ENCODE peak calls at places on chromosomes 12 and 14, in four cellular contexts. Z is NCI-H774, T is HCT116, Q is tibial artery. Y is an unnamed sample.

GRCh38 chr12:1907652-1908611 is 10.5 kb downstream of the CACNA2D4 start:
- DNase-seq in Z (peak; percentile 56), T (no peak), Q (no peak), Y (no peak)

GRCh38 chr12:121697093-121697698 is 15.4 kb upstream of the TMEM120B start:
- DNase-seq in Z (peak; percentile 53), Q (no peak), T (peak; percentile 47), Y (no peak)

GRCh38 chr12:106246891-106247730 is 709 bp downstream of the CKAP4 start:
- DNase-seq in T (no peak), Q (peak; percentile 68), Z (peak; percentile 45), Y (no peak)

GRCh38 chr14:104595911-104596450 is 8.6 kb downstream of the TMEM179 start:
- DNase-seq in T (no peak), Q (no peak), Z (no peak), Y (no peak)

GRCh38 chr12:42704810-42705401 is 115.4 kb upstream of the PRICKLE1 start:
- DNase-seq in Z (no peak), Q (no peak), T (no peak), Y (no peak)

GRCh38 chr14:51333901-51334432 is 93.9 kb downstream of the TMX1 start:
- DNase-seq in Q (no peak), T (no peak), Z (no peak), Y (no peak)

GRCh38 chr12:26281320-26281719 is 85.9 kb downstream of the SSPN start:
- DNase-seq in T (no peak), Q (peak; percentile 45), Z (no peak), Y (no peak)

GRCh38 chr12:34399631-34400422 is 377.5 kb downstream of the ALG10 start:
- DNase-seq in Q (peak; percentile 9), T (no peak), Z (no peak), Y (no peak)

GRCh38 chr12:123363385-123363742 is 1.3 kb downstream of the SBNO1 start:
- DNase-seq in Q (no peak), T (no peak), Z (no peak), Y (no peak)

GRCh38 chr12:106987846-106988245 is 900 bp upstream of the MTERF2 start:
- DNase-seq in Z (peak; percentile 8), T (no peak), Q (no peak), Y (no peak)

GRCh38 chr12:57377103-57377840 is 53.6 kb downstream of the R3HDM2 start:
- DNase-seq in T (no peak), Q (no peak), Z (no peak), Y (no peak)

GRCh38 chr14:104573930-104574329 is 5.6 kb upstream of the C14orf180 start:
- DNase-seq in Q (no peak), T (no peak), Z (no peak), Y (no peak)

GRCh38 chr14:73718742-73719251 is 4.6 kb upstream of the PNMA1 start:
- DNase-seq in Z (no peak), T (no peak), Q (no peak), Y (no peak)

GRCh38 chr12:40921563-40922163 is 229.4 kb downstream of the CNTN1 start:
- DNase-seq in Q (no peak), T (peak; percentile 12), Z (no peak), Y (no peak)

GRCh38 chr12:104588048-104588942 is 131.5 kb downstream of the CHST11 start:
- DNase-seq in Z (no peak), Q (no peak), T (peak; percentile 89), Y (no peak)

GRCh38 chr12:56377310-56377988 is 14.8 kb upstream of the APOF start:
- DNase-seq in Z (no peak), Q (no peak), T (peak; percentile 12), Y (no peak)

GRCh38 chr12:14824012-14824634 is 10.1 kb upstream of the SMCO3 start:
- DNase-seq in T (no peak), Z (no peak), Q (no peak), Y (no peak)

GRCh38 chr14:45201908-45202307 is 51.1 kb downstream of the MIS18BP1 start:
- DNase-seq in T (no peak), Q (no peak), Z (no peak), Y (no peak)

GRCh38 chr12:9255837-9256236 is 47.6 kb upstream of the PZP start:
- DNase-seq in Z (no peak), T (no peak), Q (no peak), Y (no peak)

GRCh38 chr12:64730585-64730964 is 28.6 kb downstream of the GNS start:
- DNase-seq in Z (no peak), T (no peak), Q (no peak), Y (no peak)

GRCh38 chr12:43113153-43113552 is 438.9 kb downstream of the ADAMTS20 start:
- DNase-seq in Q (no peak), T (no peak), Z (no peak), Y (no peak)

GRCh38 chr12:105721051-105721825 is 390.7 kb downstream of the C12orf75 start:
- DNase-seq in Z (peak; percentile 46), Q (no peak), T (no peak), Y (no peak)

GRCh38 chr12:50799908-50800307 is 36.0 kb downstream of the ATF1 start:
- DNase-seq in Z (no peak), Q (no peak), T (no peak), Y (no peak)

GRCh38 chr12:29640589-29641345 is 143.0 kb downstream of the TMTC1 start:
- DNase-seq in Q (no peak), T (peak; percentile 18), Z (no peak), Y (no peak)

GRCh38 chr12:89450922-89451321 is 73.7 kb downstream of the GALNT4 start:
- DNase-seq in Q (no peak), T (no peak), Z (no peak), Y (no peak)

GRCh38 chr12:122687091-122687490 is 16.1 kb downstream of the HCAR2 start:
- DNase-seq in Q (no peak), Z (peak; percentile 59), T (no peak), Y (no peak)

GRCh38 chr12:34398706-34399630 is 376.7 kb downstream of the ALG10 start:
- DNase-seq in Z (no peak), Q (peak; percentile 9), T (no peak), Y (no peak)